ENCODE peak calls at places on chromosomes 12 and 14, in ten cellular contexts. M, P, D, T, W, G, F, C, E and S are unnamed samples.

GRCh38 chr12:54521291-54522062 is 23.9 kb downstream of the NCKAP1L start:
- DNase-seq in M (no peak), P (no peak), T (no peak), D (no peak), W (no peak), F (no peak), G (no peak), E (no peak), C (no peak), S (no peak)

GRCh38 chr12:45469902-45470301 is 254.0 kb downstream of the ANO6 start:
- DNase-seq in D (no peak), F (no peak), T (no peak), W (no peak), P (no peak), C (no peak), E (no peak), G (no peak), M (no peak), S (no peak)

GRCh38 chr14:23118506-23119361 is at the start of gene CEBPE:
- DNase-seq in C (no peak), E (no peak), D (no peak), F (no peak), G (no peak), M (no peak), P (no peak), T (no peak), W (no peak), S (no peak)

GRCh38 chr14:35858521-35859209 is 32.5 kb downstream of the BRMS1L start:
- DNase-seq in G (no peak), T (no peak), E (no peak), W (no peak), P (no peak), M (no peak), C (no peak), D (no peak), F (no peak), S (no peak)

GRCh38 chr12:124432376-124432775 is 135.0 kb downstream of the NCOR2 start:
- DNase-seq in F (no peak), M (peak; percentile 62), T (no peak), G (no peak), W (no peak), C (peak; percentile 80), E (no peak), D (no peak), P (no peak), S (no peak)

GRCh38 chr12:113462880-113463745 is 8.6 kb downstream of the LHX5 start:
- DNase-seq in C (no peak), T (no peak), W (no peak), P (no peak), F (no peak), G (no peak), E (no peak), M (no peak), D (no peak), S (no peak)

GRCh38 chr12:107487011-107487680 is 198.5 kb upstream of the PWP1 start:
- DNase-seq in W (no peak), T (no peak), G (no peak), D (no peak), M (no peak), F (no peak), C (no peak), E (no peak), P (no peak), S (no peak)

GRCh38 chr14:102220031-102220430 is 80.3 kb downstream of the WDR20 start:
- DNase-seq in C (no peak), G (no peak), M (no peak), W (no peak), F (no peak), P (no peak), D (no peak), T (no peak), E (no peak), S (no peak)

GRCh38 chr14:105475269-105475915 is 771 bp downstream of the CRIP2 start:
- DNase-seq in P (peak; percentile 87), T (no peak), D (peak; percentile 57), F (no peak), G (peak; percentile 72), W (no peak), E (peak; percentile 77), M (no peak), C (peak; percentile 79), S (peak; percentile 94)

GRCh38 chr12:53389702-53390101 is 9.7 kb downstream of the SP1 start:
- DNase-seq in F (no peak), T (no peak), G (no peak), P (no peak), C (no peak), D (peak; percentile 51), E (no peak), M (no peak), W (no peak), S (no peak)

GRCh38 chr12:4855121-4855924 is 54.4 kb upstream of the KCNA1 start:
- DNase-seq in C (no peak), D (peak; percentile 21), G (peak; percentile 40), W (no peak), P (no peak), F (peak; percentile 66), M (peak; percentile 80), E (peak; percentile 74), T (no peak), S (peak; percentile 78)

GRCh38 chr14:99415496-99416281 is 65.0 kb downstream of the SETD3 start:
- DNase-seq in F (peak; percentile 82), W (no peak), E (peak; percentile 84), M (peak; percentile 76), P (no peak), C (no peak), T (no peak), D (peak; percentile 38), G (peak; percentile 42), S (peak; percentile 34)
- TF ChIP-seq POLR2A in F (no peak), W (no peak), E (no peak), M (no peak), P (no peak), C (no peak), T (no peak), D (no peak), G (no peak), S (no peak)

GRCh38 chr12:10636611-10637010 is 23.2 kb upstream of the MAGOHB start:
- DNase-seq in M (no peak), T (no peak), G (no peak), C (no peak), P (no peak), F (no peak), W (no peak), E (no peak), D (no peak), S (no peak)

GRCh38 chr12:10636124-10636523 is 22.7 kb upstream of the MAGOHB start:
- DNase-seq in D (no peak), E (no peak), C (no peak), M (no peak), W (no peak), P (no peak), F (no peak), G (no peak), T (no peak), S (no peak)

GRCh38 chr12:10638728-10639127 is 25.3 kb upstream of the MAGOHB start:
- DNase-seq in F (no peak), E (no peak), P (no peak), G (no peak), C (no peak), W (no peak), D (no peak), T (no peak), M (no peak), S (no peak)

GRCh38 chr12:10645910-10646309 is 27.9 kb downstream of the STYK1 start:
- DNase-seq in D (no peak), T (no peak), E (no peak), F (no peak), P (no peak), W (no peak), C (no peak), M (no peak), G (no peak), S (no peak)

GRCh38 chr12:10641735-10642500 is 28.5 kb upstream of the MAGOHB start:
- DNase-seq in M (no peak), P (no peak), C (no peak), E (peak; percentile 99), G (no peak), F (no peak), T (no peak), D (no peak), W (no peak), S (no peak)
- TF ChIP-seq POLR2A in M (no peak), P (no peak), C (no peak), E (peak; percentile 95), G (no peak), F (no peak), T (no peak), D (no peak), W (no peak), S (no peak)

DNA sequence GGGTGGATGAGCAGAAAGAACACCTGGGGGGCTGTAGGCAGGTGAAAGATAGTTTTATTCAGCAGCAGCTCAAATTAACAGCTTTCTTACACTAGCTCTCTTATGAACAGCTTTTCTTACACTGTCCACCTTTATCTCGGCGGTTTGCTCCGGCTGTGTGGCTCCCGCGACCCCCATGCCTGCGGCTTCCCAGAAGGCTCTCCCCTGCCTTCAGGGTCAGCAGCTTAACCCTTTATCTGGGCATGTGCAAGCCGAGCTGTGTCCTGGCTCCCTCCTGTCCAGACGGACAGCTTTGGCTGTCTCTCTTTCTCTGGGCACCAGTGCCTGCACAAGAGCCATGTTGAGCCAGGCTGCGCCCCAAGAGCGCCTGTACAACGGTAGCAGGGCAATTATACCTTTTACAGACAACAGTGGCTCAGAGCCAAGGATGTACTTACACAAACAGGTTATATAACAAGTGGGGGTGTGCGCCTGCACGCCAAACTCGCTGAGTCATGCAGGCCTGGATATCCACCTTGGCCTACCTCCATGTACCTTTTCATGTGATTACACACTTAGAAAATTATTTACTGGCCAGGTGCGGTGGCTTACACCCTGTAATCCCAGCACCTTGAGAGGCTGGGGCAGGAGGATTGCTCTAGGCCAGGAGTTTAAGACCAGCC is 28.5 kb upstream of the KLHL42 start:
- DNase-seq in M (peak; percentile 93), F (no peak), T (no peak), D (no peak), G (no peak), E (no peak), W (no peak), P (no peak), C (no peak), S (no peak)
- TF ChIP-seq POLR2A in M (no peak), F (no peak), T (no peak), D (no peak), G (no peak), E (no peak), W (no peak), P (no peak), C (no peak), S (no peak)

DNA sequence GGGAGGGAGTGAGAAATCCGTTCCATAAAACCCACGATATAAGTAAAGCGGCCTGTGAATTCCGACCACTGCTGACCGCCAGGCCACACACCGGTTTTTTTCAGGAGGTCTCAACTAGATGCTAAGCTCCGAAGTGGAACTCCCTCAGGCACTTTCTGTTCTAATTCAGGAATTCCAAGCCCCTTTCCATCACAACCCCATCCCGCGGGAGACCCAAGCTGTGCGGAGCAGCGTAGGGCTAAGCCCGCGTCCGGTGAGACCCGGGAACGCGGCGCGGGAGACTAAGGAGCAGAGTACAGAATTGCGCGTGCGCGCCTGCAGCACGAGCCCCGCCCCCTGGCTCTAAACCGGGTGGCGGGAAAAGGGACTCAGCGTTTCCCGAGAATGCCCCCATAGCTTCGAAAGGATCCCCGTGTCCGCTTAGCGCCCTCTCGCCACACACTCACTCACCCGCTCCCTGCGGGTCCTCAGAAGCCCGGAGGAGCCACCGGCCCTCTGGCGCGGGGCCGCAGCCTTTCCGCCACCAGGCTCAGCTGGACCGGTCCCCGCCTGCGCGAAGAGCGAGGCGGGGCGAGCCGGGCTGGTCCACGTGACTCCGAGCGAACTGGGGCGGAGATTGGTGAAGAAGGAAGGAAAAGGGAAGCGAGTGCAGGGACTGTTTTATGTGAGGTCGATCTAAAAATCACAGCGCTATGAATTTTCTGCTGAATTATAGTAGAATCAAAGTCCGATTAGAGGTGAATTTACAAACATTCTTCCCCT is at the start of gene TIMELESS:
- DNase-seq in E (peak; percentile 94), W (peak; percentile 75), D (peak; percentile 83), P (peak; percentile 89), T (peak; percentile 83), F (peak; percentile 82), C (peak; percentile 92), M (peak; percentile 90), G (peak; percentile 86), S (peak; percentile 97)
- TF ChIP-seq POLR2A in E (peak; percentile 84), W (peak; percentile 67), D (peak; percentile 33), P (peak; percentile 36), T (peak; percentile 74), F (peak; percentile 82), C (no peak), M (peak; percentile 44), G (peak; percentile 70), S (no peak)